ENCODE peak calls at places on chromosomes 3 and 15, in nine cellular contexts. One of them, this sample, is unnamed.

GRCh38 chr3:109924196-109924595 is 586.9 kb upstream of the DPPA4 start:
- DNase-seq in brain microvascular endothelial cell: no peak
- DNase-seq in hepatic stellate cell: no peak
- DNase-seq in NCI-H774: no peak
- DNase-seq in heart right ventricle: no peak
- DNase-seq in uterus: no peak
- DNase-seq in RPMI8226: no peak
- DNase-seq in GM18507: no peak
- DNase-seq in NCI-H1092 treated with DMSO at 0.1 percent for 48 hours: no peak
- DNase-seq in this sample: no peak

GRCh38 chr15:83581381-83581780 is 72.5 kb upstream of the ADAMTSL3 start:
- DNase-seq in brain microvascular endothelial cell: no peak
- DNase-seq in hepatic stellate cell: no peak
- DNase-seq in NCI-H774: no peak
- DNase-seq in heart right ventricle: no peak
- DNase-seq in uterus: no peak
- DNase-seq in RPMI8226: no peak
- DNase-seq in GM18507: no peak
- DNase-seq in NCI-H1092 treated with DMSO at 0.1 percent for 48 hours: no peak
- DNase-seq in this sample: no peak

GRCh38 chr3:72261566-72262564 is 476.9 kb upstream of the PROK2 start:
- DNase-seq in brain microvascular endothelial cell: no peak
- DNase-seq in hepatic stellate cell: no peak
- DNase-seq in NCI-H774: no peak
- DNase-seq in heart right ventricle: no peak
- DNase-seq in uterus: no peak
- DNase-seq in RPMI8226: peak
- DNase-seq in GM18507: no peak
- DNase-seq in NCI-H1092 treated with DMSO at 0.1 percent for 48 hours: no peak
- DNase-seq in this sample: no peak

GRCh38 chr3:39146611-39147373 is 6.6 kb downstream of the CSRNP1 start:
- DNase-seq in brain microvascular endothelial cell: peak
- DNase-seq in hepatic stellate cell: peak
- DNase-seq in NCI-H774: no peak
- DNase-seq in heart right ventricle: peak
- DNase-seq in uterus: peak
- DNase-seq in RPMI8226: no peak
- DNase-seq in GM18507: no peak
- DNase-seq in NCI-H1092 treated with DMSO at 0.1 percent for 48 hours: no peak
- DNase-seq in this sample: no peak

GRCh38 chr3:126528800-126529541 is 5.0 kb downstream of the CHST13 start:
- DNase-seq in brain microvascular endothelial cell: no peak
- DNase-seq in hepatic stellate cell: no peak
- DNase-seq in NCI-H774: no peak
- DNase-seq in heart right ventricle: peak
- DNase-seq in uterus: no peak
- DNase-seq in RPMI8226: no peak
- DNase-seq in GM18507: no peak
- DNase-seq in NCI-H1092 treated with DMSO at 0.1 percent for 48 hours: no peak
- DNase-seq in this sample: no peak

GRCh38 chr3:139427283-139428060 is 38.0 kb upstream of the COPB2 start:
- DNase-seq in brain microvascular endothelial cell: peak
- DNase-seq in hepatic stellate cell: peak
- DNase-seq in NCI-H774: peak
- DNase-seq in heart right ventricle: no peak
- DNase-seq in uterus: peak
- DNase-seq in RPMI8226: peak
- DNase-seq in GM18507: peak
- DNase-seq in NCI-H1092 treated with DMSO at 0.1 percent for 48 hours: peak
- DNase-seq in this sample: peak

GRCh38 chr3:179563298-179563934 is 690 bp downstream of the ACTL6A start:
- DNase-seq in brain microvascular endothelial cell: peak
- DNase-seq in hepatic stellate cell: peak
- DNase-seq in NCI-H774: peak
- DNase-seq in heart right ventricle: peak
- DNase-seq in uterus: peak
- DNase-seq in RPMI8226: peak
- DNase-seq in GM18507: peak
- DNase-seq in NCI-H1092 treated with DMSO at 0.1 percent for 48 hours: peak
- DNase-seq in this sample: peak

GRCh38 chr3:133964547-133964946 is 65.2 kb downstream of the SLCO2A1 start:
- DNase-seq in brain microvascular endothelial cell: no peak
- DNase-seq in hepatic stellate cell: no peak
- DNase-seq in NCI-H774: no peak
- DNase-seq in heart right ventricle: no peak
- DNase-seq in uterus: no peak
- DNase-seq in RPMI8226: peak
- DNase-seq in GM18507: no peak
- DNase-seq in NCI-H1092 treated with DMSO at 0.1 percent for 48 hours: peak
- DNase-seq in this sample: no peak

GRCh38 chr15:66459818-66460615 is 37.5 kb downstream of the SNAPC5 start:
- DNase-seq in brain microvascular endothelial cell: peak
- DNase-seq in hepatic stellate cell: peak
- DNase-seq in NCI-H774: no peak
- DNase-seq in heart right ventricle: no peak
- DNase-seq in uterus: no peak
- DNase-seq in RPMI8226: no peak
- DNase-seq in GM18507: no peak
- DNase-seq in NCI-H1092 treated with DMSO at 0.1 percent for 48 hours: no peak
- DNase-seq in this sample: no peak

GRCh38 chr3:127077506-127078064 is 94.7 kb downstream of the PLXNA1 start:
- DNase-seq in brain microvascular endothelial cell: no peak
- DNase-seq in hepatic stellate cell: no peak
- DNase-seq in NCI-H774: no peak
- DNase-seq in heart right ventricle: no peak
- DNase-seq in uterus: no peak
- DNase-seq in RPMI8226: no peak
- DNase-seq in GM18507: no peak
- DNase-seq in NCI-H1092 treated with DMSO at 0.1 percent for 48 hours: no peak
- DNase-seq in this sample: no peak

GRCh38 chr15:101504373-101504772 is 14.9 kb upstream of the PCSK6 start:
- DNase-seq in brain microvascular endothelial cell: no peak
- DNase-seq in hepatic stellate cell: no peak
- DNase-seq in NCI-H774: no peak
- DNase-seq in heart right ventricle: no peak
- DNase-seq in uterus: no peak
- DNase-seq in RPMI8226: no peak
- DNase-seq in GM18507: no peak
- DNase-seq in NCI-H1092 treated with DMSO at 0.1 percent for 48 hours: no peak
- DNase-seq in this sample: no peak

GRCh38 chr3:89697321-89697916 is 590.0 kb downstream of the EPHA3 start:
- DNase-seq in brain microvascular endothelial cell: peak
- DNase-seq in hepatic stellate cell: no peak
- DNase-seq in NCI-H774: no peak
- DNase-seq in heart right ventricle: no peak
- DNase-seq in uterus: no peak
- DNase-seq in RPMI8226: peak
- DNase-seq in GM18507: no peak
- DNase-seq in NCI-H1092 treated with DMSO at 0.1 percent for 48 hours: no peak
- DNase-seq in this sample: no peak

GRCh38 chr15:31049682-31050606 is 51.6 kb downstream of the TRPM1 start:
- DNase-seq in brain microvascular endothelial cell: no peak
- DNase-seq in hepatic stellate cell: no peak
- DNase-seq in NCI-H774: no peak
- DNase-seq in heart right ventricle: no peak
- DNase-seq in uterus: no peak
- DNase-seq in RPMI8226: no peak
- DNase-seq in GM18507: no peak
- DNase-seq in NCI-H1092 treated with DMSO at 0.1 percent for 48 hours: no peak
- DNase-seq in this sample: no peak

GRCh38 chr3:178170698-178171535 is 365.3 kb upstream of the KCNMB2 start:
- DNase-seq in brain microvascular endothelial cell: peak
- DNase-seq in hepatic stellate cell: peak
- DNase-seq in NCI-H774: no peak
- DNase-seq in heart right ventricle: no peak
- DNase-seq in uterus: no peak
- DNase-seq in RPMI8226: no peak
- DNase-seq in GM18507: no peak
- DNase-seq in NCI-H1092 treated with DMSO at 0.1 percent for 48 hours: no peak
- DNase-seq in this sample: no peak

GRCh38 chr15:85649372-85649771 is 145.4 kb downstream of the KLHL25 start:
- DNase-seq in brain microvascular endothelial cell: peak
- DNase-seq in hepatic stellate cell: peak
- DNase-seq in NCI-H774: no peak
- DNase-seq in heart right ventricle: no peak
- DNase-seq in uterus: peak
- DNase-seq in RPMI8226: no peak
- DNase-seq in GM18507: no peak
- DNase-seq in NCI-H1092 treated with DMSO at 0.1 percent for 48 hours: no peak
- DNase-seq in this sample: no peak